ENCODE peak calls at places on chromosome 21, in eight cellular contexts. D is neuronal stem cell; R is AG04450; C is cardiac muscle cell; I is mesenchymal stem cell; X is CD8-positive, alpha-beta memory T cell; S is tibial nerve; E is heart right ventricle. U is an unnamed sample.

GRCh38 chr21:37253991-37254390 is 13.1 kb downstream of the VPS26C start:
- DNase-seq in R (peak), C (no peak), E (no peak), I (no peak), D (no peak), S (no peak), X (no peak), U (no peak)

GRCh38 chr21:31161157-31161556 is 122.9 kb upstream of the KRTAP19-8 start:
- DNase-seq in E (no peak), S (no peak), R (no peak), X (no peak), D (no peak), I (peak), C (peak), U (no peak)

GRCh38 chr21:35616090-35616489 is 444.2 kb downstream of the SETD4 start:
- DNase-seq in X (no peak), E (no peak), R (no peak), S (peak), I (peak), D (no peak), C (no peak), U (no peak)

GRCh38 chr21:16460936-16461335 is 731.2 kb downstream of the USP25 start:
- DNase-seq in E (no peak), R (no peak), D (no peak), I (no peak), S (no peak), C (no peak), X (no peak), U (no peak)

GRCh38 chr21:34807881-34808568 is 139.2 kb downstream of the CLIC6 start:
- DNase-seq in X (peak), S (no peak), I (peak), D (no peak), E (no peak), C (no peak), R (peak), U (no peak)

GRCh38 chr21:35475768-35476167 is 426.7 kb upstream of the RUNX1 start:
- DNase-seq in C (no peak), R (no peak), E (no peak), S (no peak), D (no peak), X (no peak), I (peak), U (no peak)

GRCh38 chr21:32270748-32271147 is 8.1 kb downstream of the MIS18A start:
- DNase-seq in D (no peak), E (no peak), X (no peak), S (no peak), C (no peak), I (no peak), R (no peak), U (no peak)

GRCh38 chr21:25689226-25689625 is 45.5 kb downstream of the ATP5PF start:
- DNase-seq in R (no peak), E (no peak), S (no peak), I (no peak), C (no peak), X (no peak), D (no peak), U (no peak)

GRCh38 chr21:37871121-37871862 is 45.0 kb downstream of the KCNJ6 start:
- DNase-seq in S (no peak), D (no peak), X (no peak), I (peak), C (no peak), E (no peak), R (peak), U (no peak)

GRCh38 chr21:41169701-41170100 is 1.7 kb downstream of the BACE2 start:
- DNase-seq in R (no peak), C (no peak), D (no peak), S (no peak), E (no peak), I (no peak), X (no peak), U (no peak)

GRCh38 chr21:17613242-17613676 is 558 bp upstream of the BTG3 start:
- DNase-seq in S (peak), E (peak), X (peak), R (no peak), I (peak), C (no peak), D (peak), U (peak)

GRCh38 chr21:37793660-37794059 is 122.6 kb downstream of the KCNJ6 start:
- DNase-seq in C (no peak), D (no peak), I (peak), X (no peak), E (no peak), S (no peak), R (no peak), U (no peak)

GRCh38 chr21:14988760-14989159 is 76.0 kb downstream of the NRIP1 start:
- DNase-seq in S (no peak), I (no peak), R (no peak), E (no peak), C (peak), X (no peak), D (no peak), U (no peak)

GRCh38 chr21:46639489-46640386 is 4.3 kb downstream of the PRMT2 start:
- DNase-seq in I (peak), X (no peak), E (no peak), C (no peak), S (no peak), D (no peak), R (no peak), U (no peak)

GRCh38 chr21:43827015-43827611 is 37.7 kb downstream of the RRP1 start:
- DNase-seq in X (no peak), C (no peak), I (peak), S (no peak), D (no peak), R (no peak), E (no peak), U (peak)

GRCh38 chr21:32578107-32578691 is 7.1 kb downstream of the TCP10L start:
- DNase-seq in S (no peak), X (peak), C (peak), D (no peak), I (no peak), R (no peak), E (no peak), U (no peak)

GRCh38 chr21:15894596-15894995 is 164.8 kb downstream of the USP25 start:
- DNase-seq in D (no peak), R (no peak), E (no peak), S (no peak), I (peak), C (no peak), X (no peak), U (no peak)

GRCh38 chr21:43740497-43741156 is 21.7 kb downstream of the PDXK start:
- DNase-seq in I (peak), R (no peak), S (peak), D (peak), X (no peak), C (peak), E (no peak), U (peak)

GRCh38 chr21:25639922-25640670 is 1.0 kb downstream of the JAM2 start:
- DNase-seq in C (peak), S (peak), X (no peak), R (no peak), E (peak), I (peak), D (peak), U (peak)

GRCh38 chr21:35637431-35637830 is 422.9 kb downstream of the SETD4 start:
- DNase-seq in S (peak), D (no peak), X (no peak), C (no peak), R (no peak), E (no peak), I (no peak), U (no peak)

GRCh38 chr21:42781150-42781980 is 98.0 kb downstream of the WDR4 start:
- DNase-seq in D (no peak), S (peak), R (no peak), I (peak), X (no peak), C (peak), E (no peak), U (no peak)

GRCh38 chr21:33940164-33940563 is 24.6 kb upstream of the ATP5PO start:
- DNase-seq in C (no peak), I (peak), S (no peak), X (no peak), D (no peak), E (no peak), R (no peak), U (no peak)

GRCh38 chr21:10418649-10419048 is 102.7 kb upstream of the TPTE start:
- DNase-seq in D (no peak), E (no peak), C (no peak), X (no peak), R (no peak), S (no peak), I (no peak), U (no peak)

GRCh38 chr21:42737969-42738590 is 84.7 kb downstream of the PDE9A start:
- DNase-seq in C (no peak), R (no peak), D (no peak), S (no peak), X (no peak), I (peak), E (peak), U (peak)

DNA sequence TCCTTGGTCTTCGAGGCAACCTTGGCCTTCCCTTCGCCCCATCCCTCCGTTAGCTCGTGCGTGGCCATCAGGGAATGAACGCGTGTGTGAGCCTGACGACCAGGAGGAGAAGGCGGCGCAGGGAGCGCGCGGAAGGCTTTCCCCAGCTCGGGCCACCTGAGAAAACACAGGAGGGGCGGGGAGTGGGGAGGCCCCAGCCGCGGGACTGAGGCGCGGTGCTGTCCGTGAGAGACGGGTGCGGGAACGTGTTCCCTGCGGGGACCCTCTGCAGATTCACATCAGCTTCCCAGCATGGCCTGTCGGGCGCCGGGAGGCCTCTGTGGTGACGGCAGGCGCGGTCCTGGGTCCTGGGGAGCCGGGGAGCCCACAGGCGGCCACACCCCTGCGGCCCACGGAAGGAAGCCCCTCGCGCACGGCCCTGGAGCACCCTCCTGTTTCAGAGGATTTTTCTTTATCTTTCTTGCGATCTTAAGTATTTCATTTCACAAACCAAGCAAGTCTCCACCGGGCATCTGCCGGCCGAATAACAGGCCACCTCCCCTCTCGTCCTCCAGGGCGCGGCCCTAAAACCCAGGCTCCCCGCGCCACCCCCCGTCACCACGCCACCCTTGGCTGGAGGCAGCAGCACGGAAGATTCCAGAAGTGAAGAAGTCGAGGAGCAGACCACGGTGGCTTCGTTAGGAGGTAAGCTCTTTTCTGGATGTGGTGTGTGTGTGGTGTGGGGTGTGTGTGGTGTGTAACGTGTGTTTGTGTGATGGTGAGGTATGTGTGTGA is 66.3 kb downstream of the SLC19A1 start:
- DNase-seq in I (no peak), R (no peak), C (no peak), E (peak), D (no peak), S (no peak), X (no peak), U (peak)
- H3K27ac ChIP-seq in I (no peak), R (no peak), C (no peak), E (no peak), D (no peak), S (no peak), X (no peak), U (no peak)

DNA sequence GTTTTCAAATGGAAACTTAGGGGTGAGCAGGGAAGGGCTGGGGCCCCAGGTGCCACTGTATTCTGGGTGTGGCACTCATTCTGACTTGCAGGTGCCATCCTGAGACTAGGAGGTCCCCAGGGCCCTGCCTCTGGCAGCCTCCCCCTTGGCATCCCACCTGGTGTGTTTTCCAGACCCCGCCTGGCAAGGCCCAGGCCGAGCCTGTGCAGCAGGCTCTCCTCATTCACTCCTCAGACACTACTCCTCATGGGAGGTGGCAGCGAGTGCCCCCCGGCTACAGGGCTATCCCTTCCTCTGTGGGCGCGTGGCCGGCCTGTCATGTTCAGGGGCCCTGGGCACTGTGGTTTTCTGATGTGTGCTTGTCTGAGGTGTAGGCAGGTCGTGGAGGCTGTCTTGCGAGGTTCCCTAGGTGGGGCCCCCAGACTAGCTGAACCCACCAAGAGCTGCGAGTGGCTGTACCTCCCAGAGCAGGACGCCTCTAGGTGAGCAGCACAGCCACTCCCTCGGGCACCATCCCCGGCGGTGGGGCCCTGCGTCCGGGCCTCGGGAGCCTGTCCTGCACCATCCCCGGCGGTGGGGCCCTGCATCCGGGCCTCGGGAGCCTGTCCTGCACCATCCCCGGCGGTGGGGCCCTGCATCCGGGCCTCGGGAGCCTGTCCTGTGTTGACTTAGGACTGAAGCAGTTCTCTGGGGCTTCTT is 13.2 kb downstream of the SLX9 start:
- DNase-seq in R (no peak), D (no peak), E (no peak), S (no peak), X (no peak), I (no peak), C (no peak), U (peak)
- H3K27ac ChIP-seq in R (no peak), D (no peak), E (peak), S (no peak), X (no peak), I (no peak), C (peak), U (peak)

DNA sequence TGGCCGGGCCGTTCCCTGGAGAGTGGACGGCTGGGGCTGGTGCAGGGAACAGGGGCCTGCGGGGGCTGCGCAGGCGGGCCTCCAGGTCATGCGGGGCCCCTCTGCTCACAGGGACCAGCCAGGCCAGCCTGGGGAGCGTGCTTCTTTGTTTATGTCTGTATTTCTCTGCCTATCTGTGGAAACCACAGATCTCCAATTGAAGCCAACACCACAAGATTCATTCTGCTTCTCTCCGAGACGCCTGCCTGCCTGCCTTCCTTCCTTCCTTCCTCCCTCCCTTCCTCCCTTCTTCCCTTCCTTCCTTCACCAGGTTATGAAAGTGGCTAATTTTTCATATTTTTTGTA is 39.9 kb upstream of the HMGN1 start:
- DNase-seq in R (no peak), S (no peak), C (no peak), E (no peak), I (no peak), D (no peak), X (no peak), U (no peak)
- H3K27ac ChIP-seq in R (no peak), S (no peak), C (no peak), E (peak), I (no peak), D (no peak), X (no peak), U (no peak)

DNA sequence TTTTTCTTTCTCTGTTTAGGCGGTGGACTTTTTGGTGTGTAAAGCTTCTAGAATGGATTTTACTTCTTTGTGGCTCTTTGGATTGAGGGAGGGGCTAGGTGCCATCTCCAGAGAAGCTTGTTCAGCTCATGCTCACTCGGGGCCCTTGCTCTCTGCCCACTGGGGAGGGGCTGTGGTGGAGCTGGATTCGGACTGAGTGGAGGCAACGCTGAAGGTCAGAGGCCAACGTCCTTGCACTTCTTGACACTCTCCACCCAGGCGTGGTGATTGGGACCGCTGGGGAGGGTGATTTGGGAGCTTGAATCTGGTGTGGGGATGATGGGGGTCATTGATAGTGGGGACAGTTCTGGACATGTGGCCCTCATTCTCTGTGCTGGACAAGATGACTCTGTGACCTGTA is 52.6 kb downstream of the ADARB1 start:
- DNase-seq in I (no peak), D (no peak), S (no peak), X (no peak), E (no peak), R (no peak), C (no peak), U (no peak)
- H3K27ac ChIP-seq in I (no peak), D (no peak), S (no peak), X (no peak), E (no peak), R (no peak), C (no peak), U (peak)

U was measured in psoas muscle.